ENCODE peak calls at places on chromosome 13, in six cellular contexts. One of them, this sample, is unnamed.

GRCh38 chr13:109628251-109628699 is 158.1 kb downstream of the IRS2 start:
- DNase-seq in T follicular helper cell: no peak
- DNase-seq in Kasumi-1: no peak
- DNase-seq in OCI-LY7: no peak
- DNase-seq in activated CD4-positive, alpha-beta T cell treated with anti-CD3 and anti-CD28 coated beads, Interleukin-2, amount 10 ng/mL, durations not matched to agents 7 days and 5 days: no peak
- DNase-seq in cortex of kidney: no peak
- DNase-seq in this sample: no peak

GRCh38 chr13:76647550-76647949 is 238.7 kb downstream of the KCTD12 start:
- DNase-seq in T follicular helper cell: no peak
- DNase-seq in Kasumi-1: no peak
- DNase-seq in OCI-LY7: no peak
- DNase-seq in activated CD4-positive, alpha-beta T cell treated with anti-CD3 and anti-CD28 coated beads, Interleukin-2, amount 10 ng/mL, durations not matched to agents 7 days and 5 days: no peak
- DNase-seq in cortex of kidney: no peak
- DNase-seq in this sample: no peak

GRCh38 chr13:19805765-19806164 is 23.0 kb upstream of the PSPC1 start:
- DNase-seq in T follicular helper cell: no peak
- DNase-seq in Kasumi-1: no peak
- DNase-seq in OCI-LY7: no peak
- DNase-seq in activated CD4-positive, alpha-beta T cell treated with anti-CD3 and anti-CD28 coated beads, Interleukin-2, amount 10 ng/mL, durations not matched to agents 7 days and 5 days: no peak
- DNase-seq in cortex of kidney: no peak
- DNase-seq in this sample: no peak

GRCh38 chr13:23679214-23679613 is 109.0 kb downstream of the TNFRSF19 start:
- DNase-seq in T follicular helper cell: no peak
- DNase-seq in Kasumi-1: no peak
- DNase-seq in OCI-LY7: no peak
- DNase-seq in activated CD4-positive, alpha-beta T cell treated with anti-CD3 and anti-CD28 coated beads, Interleukin-2, amount 10 ng/mL, durations not matched to agents 7 days and 5 days: peak
- DNase-seq in cortex of kidney: no peak
- DNase-seq in this sample: no peak

GRCh38 chr13:46149272-46150133 is 32.5 kb downstream of the LCP1 start:
- DNase-seq in T follicular helper cell: no peak
- DNase-seq in Kasumi-1: no peak
- DNase-seq in OCI-LY7: no peak
- DNase-seq in activated CD4-positive, alpha-beta T cell treated with anti-CD3 and anti-CD28 coated beads, Interleukin-2, amount 10 ng/mL, durations not matched to agents 7 days and 5 days: no peak
- DNase-seq in cortex of kidney: no peak
- DNase-seq in this sample: no peak

GRCh38 chr13:50678464-50679162 is 164.9 kb downstream of the DLEU7 start:
- DNase-seq in T follicular helper cell: no peak
- DNase-seq in Kasumi-1: no peak
- DNase-seq in OCI-LY7: no peak
- DNase-seq in activated CD4-positive, alpha-beta T cell treated with anti-CD3 and anti-CD28 coated beads, Interleukin-2, amount 10 ng/mL, durations not matched to agents 7 days and 5 days: no peak
- DNase-seq in cortex of kidney: no peak
- DNase-seq in this sample: no peak

GRCh38 chr13:102312841-102313240 is 89.0 kb downstream of the FGF14 start:
- DNase-seq in T follicular helper cell: no peak
- DNase-seq in Kasumi-1: no peak
- DNase-seq in OCI-LY7: no peak
- DNase-seq in activated CD4-positive, alpha-beta T cell treated with anti-CD3 and anti-CD28 coated beads, Interleukin-2, amount 10 ng/mL, durations not matched to agents 7 days and 5 days: no peak
- DNase-seq in cortex of kidney: no peak
- DNase-seq in this sample: no peak

GRCh38 chr13:73169971-73170370 is 111.2 kb downstream of the KLF5 start:
- DNase-seq in T follicular helper cell: no peak
- DNase-seq in Kasumi-1: no peak
- DNase-seq in OCI-LY7: peak
- DNase-seq in activated CD4-positive, alpha-beta T cell treated with anti-CD3 and anti-CD28 coated beads, Interleukin-2, amount 10 ng/mL, durations not matched to agents 7 days and 5 days: no peak
- DNase-seq in cortex of kidney: no peak
- DNase-seq in this sample: no peak

GRCh38 chr13:90365130-90365529 is 982.4 kb upstream of the MIR17HG start:
- DNase-seq in T follicular helper cell: no peak
- DNase-seq in Kasumi-1: no peak
- DNase-seq in OCI-LY7: no peak
- DNase-seq in activated CD4-positive, alpha-beta T cell treated with anti-CD3 and anti-CD28 coated beads, Interleukin-2, amount 10 ng/mL, durations not matched to agents 7 days and 5 days: no peak
- DNase-seq in cortex of kidney: no peak
- DNase-seq in this sample: no peak

GRCh38 chr13:68888832-68889231 is 1218.8 kb upstream of the ATXN8OS start:
- DNase-seq in T follicular helper cell: no peak
- DNase-seq in Kasumi-1: no peak
- DNase-seq in OCI-LY7: no peak
- DNase-seq in activated CD4-positive, alpha-beta T cell treated with anti-CD3 and anti-CD28 coated beads, Interleukin-2, amount 10 ng/mL, durations not matched to agents 7 days and 5 days: no peak
- DNase-seq in cortex of kidney: no peak
- DNase-seq in this sample: no peak

GRCh38 chr13:82257790-82258507 is 1624.3 kb downstream of the SLITRK1 start:
- DNase-seq in T follicular helper cell: no peak
- DNase-seq in Kasumi-1: no peak
- DNase-seq in OCI-LY7: no peak
- DNase-seq in activated CD4-positive, alpha-beta T cell treated with anti-CD3 and anti-CD28 coated beads, Interleukin-2, amount 10 ng/mL, durations not matched to agents 7 days and 5 days: no peak
- DNase-seq in cortex of kidney: no peak
- DNase-seq in this sample: no peak

GRCh38 chr13:113972451-113973217 is 1.2 kb downstream of the C13orf46 start:
- DNase-seq in T follicular helper cell: no peak
- DNase-seq in Kasumi-1: no peak
- DNase-seq in OCI-LY7: no peak
- DNase-seq in activated CD4-positive, alpha-beta T cell treated with anti-CD3 and anti-CD28 coated beads, Interleukin-2, amount 10 ng/mL, durations not matched to agents 7 days and 5 days: no peak
- DNase-seq in cortex of kidney: no peak
- DNase-seq in this sample: no peak

GRCh38 chr13:21638319-21639282 is 32.3 kb upstream of the FGF9 start:
- DNase-seq in T follicular helper cell: peak
- DNase-seq in Kasumi-1: peak
- DNase-seq in OCI-LY7: peak
- DNase-seq in activated CD4-positive, alpha-beta T cell treated with anti-CD3 and anti-CD28 coated beads, Interleukin-2, amount 10 ng/mL, durations not matched to agents 7 days and 5 days: peak
- DNase-seq in cortex of kidney: no peak
- DNase-seq in this sample: peak

GRCh38 chr13:114071441-114071840 is 61.0 kb downstream of the RASA3 start:
- DNase-seq in T follicular helper cell: no peak
- DNase-seq in Kasumi-1: no peak
- DNase-seq in OCI-LY7: no peak
- DNase-seq in activated CD4-positive, alpha-beta T cell treated with anti-CD3 and anti-CD28 coated beads, Interleukin-2, amount 10 ng/mL, durations not matched to agents 7 days and 5 days: no peak
- DNase-seq in cortex of kidney: no peak
- DNase-seq in this sample: no peak

GRCh38 chr13:43006893-43007631 is 15.0 kb upstream of the EPSTI1 start:
- DNase-seq in T follicular helper cell: no peak
- DNase-seq in Kasumi-1: no peak
- DNase-seq in OCI-LY7: no peak
- DNase-seq in activated CD4-positive, alpha-beta T cell treated with anti-CD3 and anti-CD28 coated beads, Interleukin-2, amount 10 ng/mL, durations not matched to agents 7 days and 5 days: no peak
- DNase-seq in cortex of kidney: no peak
- DNase-seq in this sample: no peak

GRCh38 chr13:39159393-39159792 is 121.1 kb downstream of the NHLRC3 start:
- DNase-seq in T follicular helper cell: no peak
- DNase-seq in Kasumi-1: no peak
- DNase-seq in OCI-LY7: no peak
- DNase-seq in activated CD4-positive, alpha-beta T cell treated with anti-CD3 and anti-CD28 coated beads, Interleukin-2, amount 10 ng/mL, durations not matched to agents 7 days and 5 days: no peak
- DNase-seq in cortex of kidney: no peak
- DNase-seq in this sample: no peak

GRCh38 chr13:95176611-95177259 is 124.5 kb downstream of the ABCC4 start:
- DNase-seq in T follicular helper cell: no peak
- DNase-seq in Kasumi-1: peak
- DNase-seq in OCI-LY7: no peak
- DNase-seq in activated CD4-positive, alpha-beta T cell treated with anti-CD3 and anti-CD28 coated beads, Interleukin-2, amount 10 ng/mL, durations not matched to agents 7 days and 5 days: peak
- DNase-seq in cortex of kidney: no peak
- DNase-seq in this sample: no peak

GRCh38 chr13:59689057-59689456 is 474.7 kb downstream of the DIAPH3 start:
- DNase-seq in T follicular helper cell: no peak
- DNase-seq in Kasumi-1: no peak
- DNase-seq in OCI-LY7: no peak
- DNase-seq in activated CD4-positive, alpha-beta T cell treated with anti-CD3 and anti-CD28 coated beads, Interleukin-2, amount 10 ng/mL, durations not matched to agents 7 days and 5 days: no peak
- DNase-seq in cortex of kidney: no peak
- DNase-seq in this sample: no peak

GRCh38 chr13:19834704-19835103 is 28.7 kb downstream of the ZMYM5 start:
- DNase-seq in T follicular helper cell: no peak
- DNase-seq in Kasumi-1: no peak
- DNase-seq in OCI-LY7: no peak
- DNase-seq in activated CD4-positive, alpha-beta T cell treated with anti-CD3 and anti-CD28 coated beads, Interleukin-2, amount 10 ng/mL, durations not matched to agents 7 days and 5 days: no peak
- DNase-seq in cortex of kidney: no peak
- DNase-seq in this sample: no peak

GRCh38 chr13:28527629-28528028 is 32.7 kb upstream of the FLT1 start:
- DNase-seq in T follicular helper cell: no peak
- DNase-seq in Kasumi-1: peak
- DNase-seq in OCI-LY7: peak
- DNase-seq in activated CD4-positive, alpha-beta T cell treated with anti-CD3 and anti-CD28 coated beads, Interleukin-2, amount 10 ng/mL, durations not matched to agents 7 days and 5 days: no peak
- DNase-seq in cortex of kidney: no peak
- DNase-seq in this sample: no peak

GRCh38 chr13:36915106-36915505 is 4.9 kb downstream of the SMAD9 start:
- DNase-seq in T follicular helper cell: no peak
- DNase-seq in Kasumi-1: no peak
- DNase-seq in OCI-LY7: no peak
- DNase-seq in activated CD4-positive, alpha-beta T cell treated with anti-CD3 and anti-CD28 coated beads, Interleukin-2, amount 10 ng/mL, durations not matched to agents 7 days and 5 days: no peak
- DNase-seq in cortex of kidney: no peak
- DNase-seq in this sample: no peak

GRCh38 chr13:50577806-50578205 is 265.7 kb downstream of the DLEU7 start:
- DNase-seq in T follicular helper cell: no peak
- DNase-seq in Kasumi-1: no peak
- DNase-seq in OCI-LY7: no peak
- DNase-seq in activated CD4-positive, alpha-beta T cell treated with anti-CD3 and anti-CD28 coated beads, Interleukin-2, amount 10 ng/mL, durations not matched to agents 7 days and 5 days: no peak
- DNase-seq in cortex of kidney: no peak
- DNase-seq in this sample: no peak

GRCh38 chr13:30982506-30982905 is 50.0 kb downstream of the TEX26 start:
- DNase-seq in T follicular helper cell: no peak
- DNase-seq in Kasumi-1: no peak
- DNase-seq in OCI-LY7: no peak
- DNase-seq in activated CD4-positive, alpha-beta T cell treated with anti-CD3 and anti-CD28 coated beads, Interleukin-2, amount 10 ng/mL, durations not matched to agents 7 days and 5 days: no peak
- DNase-seq in cortex of kidney: no peak
- DNase-seq in this sample: no peak

GRCh38 chr13:89726690-89727435 is 1620.6 kb upstream of the MIR17HG start:
- DNase-seq in T follicular helper cell: no peak
- DNase-seq in Kasumi-1: no peak
- DNase-seq in OCI-LY7: no peak
- DNase-seq in activated CD4-positive, alpha-beta T cell treated with anti-CD3 and anti-CD28 coated beads, Interleukin-2, amount 10 ng/mL, durations not matched to agents 7 days and 5 days: no peak
- DNase-seq in cortex of kidney: no peak
- DNase-seq in this sample: no peak